ENCODE peak calls at places on chromosome 9, in eight cellular contexts. One of them, this sample, is unnamed. For H3K27me3, the result is how much of the 10 kb centered on the place peaks cover.

GRCh38 chr9:108150736-108151135 is 661.2 kb upstream of the KLF4 start:
- DNase-seq in uterus: no peak
- DNase-seq in heart left ventricle: no peak
- DNase-seq in aorta: no peak
- DNase-seq in IMR-90: peak
- DNase-seq in K562: no peak
- DNase-seq in body of pancreas: no peak
- DNase-seq in CD4-positive, alpha-beta T cell: no peak
- DNase-seq in this sample: no peak

GRCh38 chr9:18791074-18791473 is 241.9 kb downstream of the SAXO1 start:
- DNase-seq in uterus: no peak
- DNase-seq in heart left ventricle: no peak
- DNase-seq in aorta: no peak
- DNase-seq in IMR-90: peak
- DNase-seq in K562: peak
- DNase-seq in body of pancreas: no peak
- DNase-seq in CD4-positive, alpha-beta T cell: no peak
- DNase-seq in this sample: no peak

GRCh38 chr9:8338249-8338721 is 538.7 kb upstream of the DMAC1 start:
- DNase-seq in uterus: no peak
- DNase-seq in heart left ventricle: no peak
- DNase-seq in aorta: no peak
- DNase-seq in IMR-90: peak
- DNase-seq in K562: no peak
- DNase-seq in body of pancreas: peak
- DNase-seq in CD4-positive, alpha-beta T cell: no peak
- DNase-seq in this sample: no peak

GRCh38 chr9:100499866-100500265 is 26.9 kb downstream of the TMEFF1 start:
- DNase-seq in uterus: no peak
- DNase-seq in heart left ventricle: no peak
- DNase-seq in aorta: no peak
- DNase-seq in IMR-90: no peak
- DNase-seq in K562: no peak
- DNase-seq in body of pancreas: no peak
- DNase-seq in CD4-positive, alpha-beta T cell: no peak
- DNase-seq in this sample: no peak

GRCh38 chr9:137670391-137671195 is 51.8 kb downstream of the EHMT1 start:
- DNase-seq in uterus: no peak
- DNase-seq in heart left ventricle: no peak
- DNase-seq in aorta: peak
- DNase-seq in IMR-90: no peak
- DNase-seq in K562: peak
- DNase-seq in body of pancreas: peak
- DNase-seq in CD4-positive, alpha-beta T cell: no peak
- DNase-seq in this sample: peak

GRCh38 chr9:4955836-4956235 is 29.2 kb upstream of the JAK2 start:
- DNase-seq in uterus: no peak
- DNase-seq in heart left ventricle: no peak
- DNase-seq in aorta: no peak
- DNase-seq in IMR-90: peak
- DNase-seq in K562: no peak
- DNase-seq in body of pancreas: no peak
- DNase-seq in CD4-positive, alpha-beta T cell: no peak
- DNase-seq in this sample: no peak

GRCh38 chr9:125462766-125463384 is 201.2 kb downstream of the GAPVD1 start:
- DNase-seq in uterus: no peak
- DNase-seq in heart left ventricle: no peak
- DNase-seq in aorta: no peak
- DNase-seq in IMR-90: peak
- DNase-seq in K562: no peak
- DNase-seq in body of pancreas: no peak
- DNase-seq in CD4-positive, alpha-beta T cell: no peak
- DNase-seq in this sample: no peak

GRCh38 chr9:120610975-120611689 is 31.2 kb upstream of the CDK5RAP2 start:
- DNase-seq in uterus: no peak
- DNase-seq in heart left ventricle: no peak
- DNase-seq in aorta: no peak
- DNase-seq in IMR-90: no peak
- DNase-seq in K562: peak
- DNase-seq in body of pancreas: no peak
- DNase-seq in CD4-positive, alpha-beta T cell: no peak
- DNase-seq in this sample: no peak

GRCh38 chr9:73039253-73039915 is 86.5 kb upstream of the ALDH1A1 start:
- DNase-seq in uterus: peak
- DNase-seq in heart left ventricle: no peak
- DNase-seq in aorta: no peak
- DNase-seq in IMR-90: no peak
- DNase-seq in K562: no peak
- DNase-seq in body of pancreas: peak
- DNase-seq in CD4-positive, alpha-beta T cell: no peak
- DNase-seq in this sample: peak

GRCh38 chr9:36968574-36969215 is 65.4 kb downstream of the PAX5 start:
- DNase-seq in uterus: no peak
- DNase-seq in heart left ventricle: no peak
- DNase-seq in aorta: no peak
- DNase-seq in IMR-90: no peak
- DNase-seq in K562: no peak
- DNase-seq in body of pancreas: no peak
- DNase-seq in CD4-positive, alpha-beta T cell: no peak
- DNase-seq in this sample: no peak

GRCh38 chr9:100352201-100352726 is 478 bp downstream of the TEX10 start:
- DNase-seq in uterus: peak
- DNase-seq in heart left ventricle: peak
- DNase-seq in aorta: peak
- DNase-seq in IMR-90: peak
- DNase-seq in K562: peak
- DNase-seq in body of pancreas: peak
- DNase-seq in CD4-positive, alpha-beta T cell: peak
- DNase-seq in this sample: peak

GRCh38 chr9:37972346-37972745 is 68.4 kb upstream of the SLC25A51 start:
- DNase-seq in uterus: no peak
- DNase-seq in heart left ventricle: peak
- DNase-seq in aorta: no peak
- DNase-seq in IMR-90: peak
- DNase-seq in K562: no peak
- DNase-seq in body of pancreas: peak
- DNase-seq in CD4-positive, alpha-beta T cell: no peak
- DNase-seq in this sample: no peak

GRCh38 chr9:16152276-16153065 is 599.6 kb downstream of the CCDC171 start:
- DNase-seq in uterus: no peak
- DNase-seq in heart left ventricle: no peak
- DNase-seq in aorta: no peak
- DNase-seq in IMR-90: no peak
- DNase-seq in K562: no peak
- DNase-seq in body of pancreas: no peak
- DNase-seq in CD4-positive, alpha-beta T cell: no peak
- DNase-seq in this sample: no peak

GRCh38 chr9:138047469-138048040 is 170.0 kb downstream of the CACNA1B start:
- DNase-seq in uterus: no peak
- DNase-seq in heart left ventricle: peak
- DNase-seq in aorta: no peak
- DNase-seq in IMR-90: no peak
- DNase-seq in K562: no peak
- DNase-seq in body of pancreas: no peak
- DNase-seq in CD4-positive, alpha-beta T cell: no peak
- DNase-seq in this sample: no peak

GRCh38 chr9:73067074-73067473 is 84.6 kb upstream of the ANXA1 start:
- DNase-seq in uterus: no peak
- DNase-seq in heart left ventricle: no peak
- DNase-seq in aorta: no peak
- DNase-seq in IMR-90: no peak
- DNase-seq in K562: no peak
- DNase-seq in body of pancreas: no peak
- DNase-seq in CD4-positive, alpha-beta T cell: no peak
- DNase-seq in this sample: no peak

GRCh38 chr9:87147803-87148202 is 200.5 kb upstream of the GAS1 start:
- DNase-seq in uterus: no peak
- DNase-seq in heart left ventricle: no peak
- DNase-seq in aorta: no peak
- DNase-seq in IMR-90: no peak
- DNase-seq in K562: no peak
- DNase-seq in body of pancreas: no peak
- DNase-seq in CD4-positive, alpha-beta T cell: no peak
- DNase-seq in this sample: no peak

GRCh38 chr9:129320575-129321311 is 142.7 kb upstream of the IER5L start:
- DNase-seq in uterus: peak
- DNase-seq in heart left ventricle: no peak
- DNase-seq in aorta: peak
- DNase-seq in IMR-90: peak
- DNase-seq in K562: peak
- DNase-seq in body of pancreas: peak
- DNase-seq in CD4-positive, alpha-beta T cell: peak
- DNase-seq in this sample: peak

GRCh38 chr9:6055213-6055612 is 39.8 kb upstream of the RANBP6 start:
- DNase-seq in uterus: no peak
- DNase-seq in heart left ventricle: no peak
- DNase-seq in aorta: no peak
- DNase-seq in IMR-90: peak
- DNase-seq in K562: peak
- DNase-seq in body of pancreas: peak
- DNase-seq in CD4-positive, alpha-beta T cell: no peak
- DNase-seq in this sample: peak

GRCh38 chr9:132141948-132142594 is 19.8 kb upstream of the NTNG2 start:
- DNase-seq in uterus: no peak
- DNase-seq in heart left ventricle: no peak
- DNase-seq in aorta: peak
- DNase-seq in IMR-90: no peak
- DNase-seq in K562: no peak
- DNase-seq in body of pancreas: no peak
- DNase-seq in CD4-positive, alpha-beta T cell: no peak
- DNase-seq in this sample: no peak
- H3K27me3 ChIP-seq in uterus: under half
- H3K27me3 ChIP-seq in heart left ventricle: under half
- H3K27me3 ChIP-seq in aorta: under half
- H3K27me3 ChIP-seq in IMR-90: half or more
- H3K27me3 ChIP-seq in K562: under half
- H3K27me3 ChIP-seq in body of pancreas: under half
- H3K27me3 ChIP-seq in CD4-positive, alpha-beta T cell: under half
- H3K27me3 ChIP-seq in this sample: half or more

GRCh38 chr9:93944011-93944410 is 11.1 kb downstream of the BARX1 start:
- DNase-seq in uterus: no peak
- DNase-seq in heart left ventricle: peak
- DNase-seq in aorta: no peak
- DNase-seq in IMR-90: no peak
- DNase-seq in K562: no peak
- DNase-seq in body of pancreas: no peak
- DNase-seq in CD4-positive, alpha-beta T cell: no peak
- DNase-seq in this sample: no peak
- H3K27me3 ChIP-seq in uterus: under half
- H3K27me3 ChIP-seq in heart left ventricle: under half
- H3K27me3 ChIP-seq in aorta: under half
- H3K27me3 ChIP-seq in IMR-90: half or more
- H3K27me3 ChIP-seq in K562: under half
- H3K27me3 ChIP-seq in body of pancreas: under half
- H3K27me3 ChIP-seq in CD4-positive, alpha-beta T cell: half or more
- H3K27me3 ChIP-seq in this sample: half or more

GRCh38 chr9:95574176-95574575 is 57.4 kb upstream of the PTCH1 start:
- DNase-seq in uterus: no peak
- DNase-seq in heart left ventricle: no peak
- DNase-seq in aorta: no peak
- DNase-seq in IMR-90: no peak
- DNase-seq in K562: no peak
- DNase-seq in body of pancreas: no peak
- DNase-seq in CD4-positive, alpha-beta T cell: no peak
- DNase-seq in this sample: no peak
- H3K27me3 ChIP-seq in uterus: under half
- H3K27me3 ChIP-seq in heart left ventricle: under half
- H3K27me3 ChIP-seq in aorta: under half
- H3K27me3 ChIP-seq in IMR-90: under half
- H3K27me3 ChIP-seq in K562: under half
- H3K27me3 ChIP-seq in body of pancreas: under half
- H3K27me3 ChIP-seq in CD4-positive, alpha-beta T cell: under half
- H3K27me3 ChIP-seq in this sample: under half

DNA sequence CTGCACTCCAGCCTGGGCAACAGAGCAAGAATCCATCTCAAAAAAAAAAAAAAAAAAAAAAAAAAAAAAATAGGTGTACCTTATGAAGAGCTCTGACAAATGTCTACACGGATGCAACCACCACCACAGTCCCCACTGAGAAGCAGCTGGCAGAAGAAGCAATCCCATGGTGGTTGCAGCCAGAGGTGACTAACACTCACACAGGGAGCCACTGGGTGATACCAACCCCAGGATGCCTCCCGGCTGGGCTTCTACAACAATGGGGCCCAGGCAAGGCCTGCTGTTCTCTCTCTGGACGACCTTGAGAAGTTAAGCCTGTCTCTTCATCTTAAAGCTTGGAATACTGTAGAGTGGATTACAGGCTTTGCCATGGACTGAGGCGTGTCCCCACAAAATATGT is 104.2 kb downstream of the ROR2 start:
- DNase-seq in uterus: no peak
- DNase-seq in heart left ventricle: no peak
- DNase-seq in aorta: no peak
- DNase-seq in IMR-90: no peak
- DNase-seq in K562: no peak
- DNase-seq in body of pancreas: no peak
- DNase-seq in CD4-positive, alpha-beta T cell: no peak
- DNase-seq in this sample: no peak
- H3K27me3 ChIP-seq in uterus: under half
- H3K27me3 ChIP-seq in heart left ventricle: under half
- H3K27me3 ChIP-seq in aorta: under half
- H3K27me3 ChIP-seq in IMR-90: under half
- H3K27me3 ChIP-seq in K562: under half
- H3K27me3 ChIP-seq in body of pancreas: under half
- H3K27me3 ChIP-seq in CD4-positive, alpha-beta T cell: under half
- H3K27me3 ChIP-seq in this sample: under half